ENCODE peak calls at places on chromosomes 4 and X, in four cellular contexts. I, H, C and A are unnamed samples.

GRCh38 chr4:101355767-101356702 is 8.7 kb upstream of the PPP3CA start:
- DNase-seq in I (no peak), H (peak; percentile 77), C (no peak), A (peak; percentile 84)

GRCh38 chr4:41844327-41844726 is 90.9 kb upstream of the TMEM33 start:
- DNase-seq in I (no peak), H (no peak), C (peak; percentile 9), A (no peak)

GRCh38 chrX:43702079-43702524 is 46.0 kb downstream of the MAOA start:
- DNase-seq in I (no peak), H (no peak), C (no peak), A (no peak)

GRCh38 chr4:114364857-114365256 is 233.8 kb upstream of the UGT8 start:
- DNase-seq in I (no peak), H (no peak), C (no peak), A (peak; percentile 79)

GRCh38 chr4:25670991-25671390 is 15.3 kb downstream of the SLC34A2 start:
- DNase-seq in I (no peak), H (no peak), C (no peak), A (no peak)

GRCh38 chrX:123590842-123591491 is 141.9 kb downstream of the THOC2 start:
- DNase-seq in I (peak; percentile 8), H (no peak), C (no peak), A (peak; percentile 22)

GRCh38 chr4:48785302-48785701 is 5.2 kb upstream of the FRYL start:
- DNase-seq in I (no peak), H (no peak), C (no peak), A (no peak)

GRCh38 chrX:123422875-123423274 is 238.8 kb downstream of the GRIA3 start:
- DNase-seq in I (no peak), H (no peak), C (peak; percentile 0), A (peak; percentile 47)

GRCh38 chr4:158630893-158631292 is 40.8 kb downstream of the C4orf46 start:
- DNase-seq in I (no peak), H (peak; percentile 69), C (no peak), A (peak; percentile 62)

GRCh38 chrX:338836-339400 is 20.3 kb upstream of the GTPBP6 start:
- DNase-seq in I (no peak), H (no peak), C (no peak), A (no peak)

GRCh38 chr4:10584042-10584441 is 100.5 kb downstream of the CLNK start:
- DNase-seq in I (no peak), H (peak; percentile 80), C (no peak), A (peak; percentile 89)

GRCh38 chr4:102454278-102454677 is 46.9 kb upstream of the NFKB1 start:
- DNase-seq in I (no peak), H (no peak), C (no peak), A (no peak)

GRCh38 chrX:30308263-30309138 is 689 bp downstream of the NR0B1 start:
- DNase-seq in I (no peak), H (no peak), C (no peak), A (peak; percentile 13)

GRCh38 chr4:132557660-132558059 is 591.4 kb upstream of the PCDH10 start:
- DNase-seq in I (no peak), H (no peak), C (peak; percentile 35), A (no peak)

DNA sequence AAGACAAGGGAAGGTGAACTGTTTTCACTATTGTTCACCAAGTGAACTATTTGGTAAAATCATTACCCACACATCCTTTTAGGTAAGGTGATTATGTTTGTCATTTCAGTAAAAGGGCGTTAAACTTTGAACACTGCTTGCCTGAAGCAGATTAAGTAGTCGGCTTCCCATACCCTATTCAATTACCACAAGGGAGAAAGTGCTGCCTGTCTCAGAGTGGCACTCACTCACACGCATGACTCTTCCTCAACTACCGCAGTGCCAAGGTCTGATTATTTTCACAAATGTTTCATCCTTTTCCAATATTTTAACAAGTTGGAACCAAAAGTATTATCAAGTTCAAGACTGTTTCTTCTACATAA is 11.0 kb downstream of the VEGFC start:
- DNase-seq in I (no peak), H (no peak), C (no peak), A (no peak)
- H3K4me3 ChIP-seq in I (no peak overlapping the region), H (no peak overlapping the region), C (no peak overlapping the region), A (no peak overlapping the region)

GRCh38 chr4:78776031-78776728 is at the start of gene BMP2K:
- DNase-seq in I (peak; percentile 88), H (peak; percentile 38), C (peak; percentile 88), A (peak; percentile 72)
- TF ChIP-seq CTCF in I (no peak), H (no peak), C (no peak), A (no peak)

DNA sequence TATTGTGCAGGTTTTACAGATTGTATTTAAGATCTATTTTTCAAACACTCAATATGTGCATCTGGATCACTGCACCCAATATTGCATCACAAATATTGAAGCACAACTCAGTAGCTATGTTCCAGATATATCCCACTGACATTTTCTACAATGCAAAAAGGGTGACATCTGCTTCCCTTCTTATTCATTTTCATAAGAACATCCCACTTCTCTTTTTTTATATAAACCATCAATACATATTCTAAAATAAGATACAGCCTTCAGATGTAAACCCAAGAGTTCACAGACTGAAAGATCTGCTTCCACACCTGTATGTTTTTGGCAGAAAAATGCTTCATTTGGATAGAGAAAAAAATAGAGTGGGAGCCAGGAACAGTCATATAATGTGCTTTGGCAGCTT is 815.7 kb upstream of the ADGRL3 start:
- DNase-seq in I (no peak), H (no peak), C (no peak), A (no peak)
- H3K4me3 ChIP-seq in I (no peak overlapping the region), H (no peak overlapping the region), C (no peak overlapping the region), A (no peak overlapping the region)

DNA sequence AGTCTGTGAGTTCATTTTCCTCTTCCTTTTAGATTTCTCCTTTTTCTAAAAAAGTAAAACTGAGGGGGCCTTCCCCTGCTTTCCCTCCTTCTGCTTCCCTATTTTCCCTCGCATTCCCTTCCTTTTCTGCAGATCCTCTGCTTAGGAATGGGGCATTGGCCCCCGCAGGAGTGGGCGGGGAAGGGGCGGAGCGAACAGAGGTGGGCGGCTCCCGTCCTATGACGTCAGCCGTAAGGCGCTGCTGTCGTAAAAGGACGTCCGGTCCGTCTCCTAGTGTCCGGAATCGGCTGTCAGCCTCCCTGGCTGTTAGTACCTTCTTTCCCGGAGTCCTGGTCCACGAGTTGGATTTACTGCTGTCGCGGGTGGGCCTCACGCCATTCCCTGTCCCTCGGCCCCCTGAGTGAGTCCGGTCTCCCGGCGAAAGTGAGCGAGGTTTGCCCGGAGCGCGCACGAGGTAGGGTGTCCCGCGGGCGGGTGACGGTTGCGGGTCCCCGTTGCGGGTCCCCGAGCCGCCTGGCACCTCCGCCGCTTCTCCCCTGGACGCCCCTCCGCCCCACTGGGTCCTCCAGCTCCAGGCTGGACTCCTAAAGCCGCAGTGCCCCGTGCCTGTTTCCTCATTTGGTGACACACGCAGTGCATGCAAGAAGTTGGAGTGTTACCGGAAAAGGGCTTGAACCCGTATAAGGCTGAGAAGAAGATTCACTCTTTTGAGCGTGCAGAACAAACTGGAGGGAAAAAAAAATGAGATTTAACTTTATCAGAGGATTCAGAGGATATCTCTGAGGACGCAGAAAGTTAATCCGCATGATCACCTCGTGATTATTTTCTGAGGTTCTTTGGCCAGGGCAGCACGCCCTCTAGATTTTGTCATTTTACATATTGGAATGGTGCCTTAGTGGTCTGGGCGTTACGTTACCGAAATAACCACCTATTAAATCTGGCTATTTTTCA is at the start of gene ZNF330:
- DNase-seq in I (peak; percentile 88), H (peak; percentile 83), C (peak; percentile 89), A (peak; percentile 92)
- TF ChIP-seq CTCF in I (peak; percentile 24), H (peak; percentile 22), C (peak; percentile 75), A (peak; percentile 24)

GRCh38 chr4:139025841-139026240 is 10.3 kb downstream of the NOCT start:
- DNase-seq in I (no peak), H (no peak), C (no peak), A (no peak)

GRCh38 chr4:139024686-139025085 is 9.1 kb downstream of the NOCT start:
- DNase-seq in I (no peak), H (no peak), C (no peak), A (no peak)

GRCh38 chr4:139030614-139031235 is 15.1 kb downstream of the NOCT start:
- DNase-seq in I (peak; percentile 22), H (peak; percentile 78), C (peak; percentile 86), A (peak; percentile 81)

GRCh38 chr4:139028191-139028661 is 12.6 kb downstream of the NOCT start:
- DNase-seq in I (no peak), H (no peak), C (no peak), A (no peak)

GRCh38 chr4:139027771-139028170 is 12.2 kb downstream of the NOCT start:
- DNase-seq in I (no peak), H (no peak), C (no peak), A (no peak)
- H3K4me3 ChIP-seq in I (no peak overlapping the region), H (no peak overlapping the region), C (no peak overlapping the region), A (no peak overlapping the region)